ENCODE peak calls at places on chromosomes 2 and 18, in ten cellular contexts. M, J, A, H, D, X, S, R, P and L are unnamed samples.

GRCh38 chr18:59233017-59233410 is 13.1 kb downstream of the GRP start:
- DNase-seq in M (no peak), J (no peak), A (no peak), H (no peak), D (no peak), X (no peak), S (no peak), R (no peak), P (no peak), L (no peak)

GRCh38 chr18:62526098-62527025 is 3.5 kb downstream of the ZCCHC2 start:
- DNase-seq in M (peak; percentile 80), J (peak; percentile 67), A (peak; percentile 79), H (peak; percentile 73), D (peak; percentile 83), X (peak; percentile 78), S (peak; percentile 67), R (peak; percentile 78), P (peak; percentile 90), L (peak; percentile 87)

GRCh38 chr2:104758199-104758620 is 95.7 kb upstream of the POU3F3 start:
- DNase-seq in M (no peak), J (no peak), A (no peak), H (peak; percentile 61), D (peak; percentile 22), X (no peak), S (no peak), R (no peak), P (no peak), L (no peak)

GRCh38 chr18:76686737-76687231 is 135.6 kb upstream of the ZNF236 start:
- DNase-seq in M (peak; percentile 70), J (peak; percentile 54), A (peak; percentile 58), H (peak; percentile 59), D (peak; percentile 78), X (no peak), S (no peak), R (no peak), P (peak; percentile 68), L (peak; percentile 64)

GRCh38 chr2:28729698-28730097 is 21.9 kb upstream of the PPP1CB start:
- DNase-seq in M (no peak), J (no peak), A (no peak), H (no peak), D (no peak), X (no peak), S (no peak), R (no peak), P (no peak), L (no peak)

GRCh38 chr2:70525032-70525431 is 28.6 kb downstream of the TGFA start:
- DNase-seq in M (no peak), J (peak; percentile 7), A (no peak), H (no peak), D (no peak), X (no peak), S (no peak), R (no peak), P (no peak), L (peak; percentile 93)

GRCh38 chr2:44836174-44836573 is 105.3 kb upstream of the SIX3 start:
- DNase-seq in M (no peak), J (no peak), A (no peak), H (no peak), D (no peak), X (no peak), S (no peak), R (no peak), P (no peak), L (no peak)

GRCh38 chr2:241273552-241273988 is 41.9 kb downstream of the HDLBP start:
- DNase-seq in M (no peak), J (no peak), A (no peak), H (no peak), D (no peak), X (no peak), S (peak; percentile 6), R (no peak), P (no peak), L (no peak)

GRCh38 chr18:65754121-65754520 is 3.3 kb downstream of the CDH7 start:
- DNase-seq in M (no peak), J (no peak), A (no peak), H (peak; percentile 11), D (peak; percentile 48), X (peak; percentile 56), S (no peak), R (no peak), P (no peak), L (no peak)

GRCh38 chr2:25982273-25982967 is at the start of gene KIF3C:
- DNase-seq in M (peak; percentile 61), J (peak; percentile 29), A (peak; percentile 73), H (peak; percentile 58), D (peak; percentile 64), X (peak; percentile 84), S (peak; percentile 73), R (peak; percentile 86), P (peak; percentile 52), L (peak; percentile 77)

GRCh38 chr2:20509766-20510490 is 63.1 kb downstream of the RHOB start:
- DNase-seq in M (peak; percentile 76), J (peak; percentile 33), A (no peak), H (no peak), D (no peak), X (no peak), S (no peak), R (no peak), P (peak; percentile 39), L (peak; percentile 88)

GRCh38 chr2:48448274-48449061 is 81.5 kb upstream of the STON1 start:
- DNase-seq in M (no peak), J (no peak), A (no peak), H (peak; percentile 57), D (no peak), X (no peak), S (no peak), R (no peak), P (no peak), L (no peak)

GRCh38 chr2:96527990-96528679 is 8.4 kb upstream of the ARID5A start:
- DNase-seq in M (no peak), J (no peak), A (no peak), H (peak; percentile 60), D (no peak), X (no peak), S (peak; percentile 65), R (peak; percentile 65), P (peak; percentile 46), L (no peak)

GRCh38 chr2:110741491-110741980 is 9.2 kb downstream of the ACOXL start:
- DNase-seq in M (peak; percentile 62), J (no peak), A (no peak), H (peak; percentile 22), D (no peak), X (no peak), S (no peak), R (no peak), P (no peak), L (no peak)

GRCh38 chr2:120566331-120567035 is 169.2 kb upstream of the GLI2 start:
- DNase-seq in M (no peak), J (no peak), A (no peak), H (peak; percentile 98), D (no peak), X (no peak), S (no peak), R (no peak), P (peak; percentile 72), L (no peak)

GRCh38 chr2:74502720-74503505 is 3.5 kb upstream of the LBX2 start:
- DNase-seq in M (peak; percentile 80), J (peak; percentile 73), A (peak; percentile 53), H (peak; percentile 74), D (no peak), X (no peak), S (peak; percentile 56), R (no peak), P (peak; percentile 80), L (peak; percentile 81)

GRCh38 chr2:172083725-172084483 is 1.4 kb upstream of the DLX1 start:
- DNase-seq in M (no peak), J (no peak), A (no peak), H (no peak), D (peak; percentile 68), X (peak; percentile 3), S (no peak), R (no peak), P (no peak), L (peak; percentile 56)

GRCh38 chr2:109256921-109257320 is 127.9 kb downstream of the SH3RF3 start:
- DNase-seq in M (no peak), J (no peak), A (no peak), H (no peak), D (no peak), X (no peak), S (no peak), R (no peak), P (peak; percentile 58), L (no peak)

GRCh38 chr2:185132501-185133041 is 534.2 kb downstream of the ZNF804A start:
- DNase-seq in M (no peak), J (no peak), A (no peak), H (no peak), D (no peak), X (no peak), S (no peak), R (no peak), P (no peak), L (no peak)

GRCh38 chr2:164314148-164314547 is 307.1 kb downstream of the GRB14 start:
- DNase-seq in M (peak; percentile 52), J (no peak), A (no peak), H (peak; percentile 45), D (peak; percentile 14), X (no peak), S (no peak), R (no peak), P (peak; percentile 34), L (peak; percentile 18)

GRCh38 chr2:7325186-7325585 is 408.0 kb downstream of the RNF144A start:
- DNase-seq in M (no peak), J (no peak), A (no peak), H (no peak), D (no peak), X (no peak), S (no peak), R (no peak), P (no peak), L (no peak)

GRCh38 chr18:56115072-56116038 is 523.0 kb downstream of the TXNL1 start:
- DNase-seq in M (no peak), J (no peak), A (no peak), H (no peak), D (no peak), X (no peak), S (no peak), R (no peak), P (no peak), L (no peak)